ENCODE peak calls at places on chromosome 7, in six cellular contexts. F, Y, D, L, Z and M are unnamed samples.

GRCh38 chr7:40437498-40437897 is 302.7 kb downstream of the SUGCT start:
- DNase-seq in D (no peak), Y (no peak), L (peak; percentile 62), F (no peak), Z (no peak), M (no peak)

GRCh38 chr7:66376264-66376945 is 171.3 kb downstream of the TPST1 start:
- DNase-seq in F (no peak), Y (no peak), Z (no peak), L (no peak), D (no peak), M (no peak)

GRCh38 chr7:83514977-83515376 is 134.0 kb downstream of the SEMA3E start:
- DNase-seq in Y (no peak), L (no peak), Z (no peak), F (no peak), D (no peak), M (no peak)

GRCh38 chr7:34296663-34297062 is 361.4 kb upstream of the NPSR1 start:
- DNase-seq in Z (no peak), Y (no peak), F (no peak), L (no peak), D (no peak), M (no peak)

GRCh38 chr7:138033241-138033640 is 31.4 kb upstream of the CREB3L2 start:
- DNase-seq in L (no peak), Y (no peak), F (no peak), Z (no peak), D (no peak), M (no peak)

GRCh38 chr7:48899932-48900331 is 24.4 kb upstream of the CDC14C start:
- DNase-seq in F (no peak), L (no peak), D (no peak), Z (no peak), Y (no peak), M (no peak)

GRCh38 chr7:142581341-142581740 is 167.9 kb upstream of the PRSS1 start:
- DNase-seq in D (no peak), Y (no peak), L (no peak), Z (no peak), F (no peak), M (no peak)

GRCh38 chr7:38795596-38795995 is 113.4 kb downstream of the VPS41 start:
- DNase-seq in Y (no peak), D (no peak), Z (no peak), F (no peak), L (no peak), M (no peak)

GRCh38 chr7:80823066-80823465 is 95.8 kb downstream of the SEMA3C start:
- DNase-seq in L (no peak), Z (no peak), F (no peak), D (no peak), Y (no peak), M (no peak)

GRCh38 chr7:19317461-19317860 is 172.2 kb upstream of the FERD3L start:
- DNase-seq in F (no peak), D (no peak), Y (no peak), Z (no peak), L (no peak), M (no peak)

GRCh38 chr7:35818513-35818912 is 17.7 kb downstream of the SEPTIN7 start:
- DNase-seq in L (no peak), Z (no peak), D (no peak), F (no peak), Y (no peak), M (no peak)

GRCh38 chr7:29091722-29092121 is 54.6 kb downstream of the CPVL start:
- DNase-seq in L (no peak), D (no peak), F (no peak), Z (no peak), Y (no peak), M (no peak)

GRCh38 chr7:71613316-71613715 is 481.4 kb downstream of the GALNT17 start:
- DNase-seq in Y (no peak), D (no peak), Z (no peak), F (no peak), L (peak; percentile 27), M (no peak)

GRCh38 chr7:41185851-41186250 is 517.0 kb downstream of the INHBA start:
- DNase-seq in D (no peak), Y (no peak), L (no peak), F (no peak), Z (no peak), M (no peak)

GRCh38 chr7:131502810-131503545 is 53.5 kb downstream of the PODXL start:
- DNase-seq in F (no peak), D (no peak), Y (peak; percentile 83), Z (no peak), L (peak; percentile 29), M (no peak)

GRCh38 chr7:2036786-2037185 is 196.0 kb downstream of the MAD1L1 start:
- DNase-seq in Z (no peak), D (no peak), Y (peak; percentile 69), L (no peak), F (no peak), M (no peak)